ENCODE peak calls at places on chromosomes 11 and 22, in four cellular contexts. One of them, this sample, is unnamed.
A peak's percentile ranks its signal among the peaks of the same experiment; 100 is the strongest.

GRCh38 chr11:1053121-1053901 is 16.8 kb upstream of the MUC6 start:
- DNase-seq in K562: no peak
- DNase-seq in HCT116: no peak
- DNase-seq in H1: no peak
- DNase-seq in this sample: no peak

GRCh38 chr22:19080853-19081252 is 41.4 kb downstream of the DGCR2 start:
- DNase-seq in HCT116: no peak
- DNase-seq in H1: no peak
- DNase-seq in K562: no peak
- DNase-seq in this sample: no peak

GRCh38 chr11:120514541-120515121 is 3.1 kb downstream of the GRIK4 start:
- DNase-seq in K562: no peak
- DNase-seq in HCT116: no peak
- DNase-seq in H1: no peak
- DNase-seq in this sample: no peak

GRCh38 chr22:39906207-39906606 is 5.3 kb downstream of the GRAP2 start:
- DNase-seq in H1: no peak
- DNase-seq in K562: no peak
- DNase-seq in HCT116: no peak
- DNase-seq in this sample: no peak

GRCh38 chr11:95361180-95361579 is 130.2 kb upstream of the SESN3 start:
- DNase-seq in H1: no peak
- DNase-seq in HCT116: no peak
- DNase-seq in K562: no peak
- DNase-seq in this sample: no peak

GRCh38 chr11:17519031-17519430 is 25.2 kb downstream of the USH1C start:
- DNase-seq in H1: no peak
- DNase-seq in K562: no peak
- DNase-seq in HCT116: no peak
- DNase-seq in this sample: no peak

GRCh38 chr11:119460582-119460981 is 37.6 kb upstream of the THY1 start:
- DNase-seq in H1: no peak
- DNase-seq in K562: no peak
- DNase-seq in HCT116: no peak
- DNase-seq in this sample: no peak

GRCh38 chr11:112281776-112282175 is 21.1 kb upstream of the PLET1 start:
- DNase-seq in HCT116: no peak
- DNase-seq in H1: no peak
- DNase-seq in K562: no peak
- DNase-seq in this sample: no peak

GRCh38 chr11:45209904-45210699 is 63.7 kb downstream of the PRDM11 start:
- DNase-seq in HCT116: no peak
- DNase-seq in K562: no peak
- DNase-seq in H1: no peak
- DNase-seq in this sample: no peak

GRCh38 chr11:33303541-33303940 is 46.4 kb downstream of the HIPK3 start:
- DNase-seq in H1: no peak
- DNase-seq in HCT116: no peak
- DNase-seq in K562: no peak
- DNase-seq in this sample: no peak

GRCh38 chr11:113789675-113790320 is 10.2 kb downstream of the CLDN25 start:
- DNase-seq in H1: no peak
- DNase-seq in HCT116: no peak
- DNase-seq in K562: no peak
- DNase-seq in this sample: no peak

GRCh38 chr11:15665368-15665871 is 550.7 kb downstream of the INSC start:
- DNase-seq in K562: no peak
- DNase-seq in HCT116: no peak
- DNase-seq in H1: no peak
- DNase-seq in this sample: no peak

GRCh38 chr11:15667127-15667725 is 552.5 kb downstream of the INSC start:
- DNase-seq in K562: no peak
- DNase-seq in H1: no peak
- DNase-seq in HCT116: no peak
- DNase-seq in this sample: no peak

GRCh38 chr11:15660496-15660895 is 545.8 kb downstream of the INSC start:
- DNase-seq in H1: no peak
- DNase-seq in HCT116: no peak
- DNase-seq in K562: no peak
- DNase-seq in this sample: no peak

GRCh38 chr11:15662285-15662684 is 547.6 kb downstream of the INSC start:
- DNase-seq in H1: no peak
- DNase-seq in K562: no peak
- DNase-seq in HCT116: no peak
- DNase-seq in this sample: no peak

GRCh38 chr11:15663778-15664218 is 549.1 kb downstream of the INSC start:
- DNase-seq in HCT116: no peak
- DNase-seq in K562: no peak
- DNase-seq in H1: no peak
- DNase-seq in this sample: no peak
- TF ChIP-seq EGR1 in HCT116: no peak
- TF ChIP-seq EGR1 in K562: no peak
- TF ChIP-seq EGR1 in H1: no peak
- TF ChIP-seq EGR1 in this sample: no peak

DNA sequence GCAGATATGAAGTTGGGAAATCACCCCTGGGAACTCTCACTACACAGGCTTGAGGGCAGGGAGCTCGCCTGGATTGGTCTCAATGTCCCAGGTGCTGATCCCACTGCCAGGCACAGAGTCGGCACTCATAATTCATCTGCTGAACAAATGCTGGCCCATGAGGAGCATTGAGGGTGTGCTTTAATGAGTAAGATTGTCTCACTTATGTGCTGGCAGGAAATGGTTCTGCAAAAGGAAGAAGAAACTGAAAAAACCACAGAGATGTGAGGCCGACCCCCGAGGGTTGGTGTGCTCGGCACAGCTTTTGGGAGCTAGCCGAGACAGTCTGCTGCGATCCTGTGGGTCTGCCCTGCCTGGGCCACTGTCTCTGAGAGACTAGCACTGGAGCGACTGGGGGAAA is 9.4 kb downstream of the PLAAT2 start:
- DNase-seq in K562: no peak
- DNase-seq in H1: no peak
- DNase-seq in HCT116: no peak
- DNase-seq in this sample: no peak
- TF ChIP-seq EGR1 in K562: no peak
- TF ChIP-seq EGR1 in H1: no peak
- TF ChIP-seq EGR1 in HCT116: no peak
- TF ChIP-seq EGR1 in this sample: no peak

GRCh38 chr11:69823641-69824285 is 4.5 kb upstream of the FGF3 start:
- DNase-seq in H1: no peak
- DNase-seq in HCT116: no peak
- DNase-seq in K562: no peak
- DNase-seq in this sample: no peak

GRCh38 chr11:69826773-69827172 is 7.6 kb upstream of the FGF3 start:
- DNase-seq in HCT116: no peak
- DNase-seq in H1: no peak
- DNase-seq in K562: no peak
- DNase-seq in this sample: no peak

GRCh38 chr11:69822676-69823494 is 3.7 kb upstream of the FGF3 start:
- DNase-seq in HCT116: no peak
- DNase-seq in K562: no peak
- DNase-seq in H1: no peak
- DNase-seq in this sample: no peak

GRCh38 chr11:69825941-69826340 is 6.7 kb upstream of the FGF3 start:
- DNase-seq in K562: no peak
- DNase-seq in H1: no peak
- DNase-seq in HCT116: no peak
- DNase-seq in this sample: no peak

GRCh38 chr11:69825037-69825834 is 6.0 kb upstream of the FGF3 start:
- DNase-seq in H1: no peak
- DNase-seq in K562: no peak
- DNase-seq in HCT116: peak; percentile 60
- DNase-seq in this sample: no peak
- TF ChIP-seq EGR1 in H1: no peak
- TF ChIP-seq EGR1 in K562: no peak
- TF ChIP-seq EGR1 in HCT116: no peak
- TF ChIP-seq EGR1 in this sample: no peak

GRCh38 chr22:48941903-48942625 is 885.6 kb downstream of the BRD1 start:
- DNase-seq in HCT116: no peak
- DNase-seq in K562: no peak
- DNase-seq in H1: no peak
- DNase-seq in this sample: no peak
- TF ChIP-seq EGR1 in HCT116: no peak
- TF ChIP-seq EGR1 in K562: no peak
- TF ChIP-seq EGR1 in H1: no peak
- TF ChIP-seq EGR1 in this sample: no peak

GRCh38 chr11:129861702-129862107 is 33.7 kb downstream of the NFRKB start:
- DNase-seq in H1: peak; percentile 51
- DNase-seq in HCT116: peak; percentile 61
- DNase-seq in K562: no peak
- DNase-seq in this sample: no peak
- TF ChIP-seq EGR1 in H1: no peak
- TF ChIP-seq EGR1 in HCT116: no peak
- TF ChIP-seq EGR1 in K562: no peak
- TF ChIP-seq EGR1 in this sample: no peak

DNA sequence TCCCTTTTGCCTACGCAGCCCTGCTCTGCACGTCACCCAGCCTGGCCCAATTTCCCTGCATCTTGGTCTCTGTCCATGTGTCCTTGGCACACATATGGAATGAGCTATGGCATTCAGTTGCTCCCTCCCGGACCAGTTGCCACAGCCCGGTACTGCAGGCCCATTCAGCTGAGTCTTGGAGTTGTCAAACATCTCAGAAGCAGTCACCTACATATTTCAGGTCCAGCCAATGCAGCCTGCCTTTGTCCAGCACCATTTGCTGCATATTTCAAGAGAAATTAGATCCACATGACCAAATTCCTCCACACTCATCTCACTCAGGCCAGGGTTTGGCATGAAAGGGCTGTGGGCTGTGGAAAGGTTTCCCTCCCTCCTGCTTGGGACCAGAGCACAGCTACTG is 76.8 kb downstream of the MN1 start:
- DNase-seq in K562: no peak
- DNase-seq in HCT116: no peak
- DNase-seq in H1: no peak
- DNase-seq in this sample: no peak
- TF ChIP-seq EGR1 in K562: no peak
- TF ChIP-seq EGR1 in HCT116: no peak
- TF ChIP-seq EGR1 in H1: no peak
- TF ChIP-seq EGR1 in this sample: no peak

GRCh38 chr11:12446863-12447262 is 69.5 kb downstream of the PARVA start:
- DNase-seq in HCT116: no peak
- DNase-seq in H1: no peak
- DNase-seq in K562: no peak
- DNase-seq in this sample: no peak

GRCh38 chr11:12453243-12453642 is 75.9 kb downstream of the PARVA start:
- DNase-seq in HCT116: no peak
- DNase-seq in K562: no peak
- DNase-seq in H1: no peak
- DNase-seq in this sample: no peak

GRCh38 chr11:12451179-12451814 is 73.9 kb downstream of the PARVA start:
- DNase-seq in HCT116: no peak
- DNase-seq in K562: no peak
- DNase-seq in H1: no peak
- DNase-seq in this sample: no peak

GRCh38 chr11:12448131-12448939 is 71.0 kb downstream of the PARVA start:
- DNase-seq in HCT116: no peak
- DNase-seq in K562: no peak
- DNase-seq in H1: no peak
- DNase-seq in this sample: no peak

GRCh38 chr11:12449961-12450715 is 72.8 kb downstream of the PARVA start:
- DNase-seq in K562: no peak
- DNase-seq in H1: no peak
- DNase-seq in HCT116: peak; percentile 6
- DNase-seq in this sample: no peak
- TF ChIP-seq EGR1 in K562: no peak
- TF ChIP-seq EGR1 in H1: no peak
- TF ChIP-seq EGR1 in HCT116: no peak
- TF ChIP-seq EGR1 in this sample: no peak

GRCh38 chr22:17303840-17304779 is 65.2 kb upstream of the CECR2 start:
- DNase-seq in H1: no peak
- DNase-seq in K562: no peak
- DNase-seq in HCT116: no peak
- DNase-seq in this sample: peak; percentile 77

GRCh38 chr22:17305076-17305475 is 64.2 kb upstream of the CECR2 start:
- DNase-seq in HCT116: no peak
- DNase-seq in K562: no peak
- DNase-seq in H1: no peak
- DNase-seq in this sample: no peak

GRCh38 chr22:17303441-17303839 is 65.8 kb upstream of the CECR2 start:
- DNase-seq in HCT116: no peak
- DNase-seq in K562: no peak
- DNase-seq in H1: no peak
- DNase-seq in this sample: no peak

GRCh38 chr22:17300926-17301325 is 68.3 kb upstream of the CECR2 start:
- DNase-seq in HCT116: no peak
- DNase-seq in H1: no peak
- DNase-seq in K562: no peak
- DNase-seq in this sample: no peak

GRCh38 chr22:17302616-17303015 is 66.6 kb upstream of the CECR2 start:
- DNase-seq in K562: no peak
- DNase-seq in HCT116: no peak
- DNase-seq in H1: no peak
- DNase-seq in this sample: no peak
- TF ChIP-seq EGR1 in K562: no peak
- TF ChIP-seq EGR1 in HCT116: no peak
- TF ChIP-seq EGR1 in H1: no peak
- TF ChIP-seq EGR1 in this sample: no peak

GRCh38 chr11:88428959-88429358 is 91.4 kb upstream of the CTSC start:
- DNase-seq in HCT116: no peak
- DNase-seq in K562: no peak
- DNase-seq in H1: no peak
- DNase-seq in this sample: no peak
- TF ChIP-seq EGR1 in HCT116: no peak
- TF ChIP-seq EGR1 in K562: no peak
- TF ChIP-seq EGR1 in H1: no peak
- TF ChIP-seq EGR1 in this sample: no peak